ENCODE peak calls at places on chromosomes 2 and 18, in nine cellular contexts. K is stomach, L is A549, B is HCT116, X is prostate gland, R is transverse colon, A is Peyer's patch, N is ovary, D is GM12892. G is an unnamed sample.

GRCh38 chr2:21423854-21424253 is 300.1 kb downstream of the TDRD15 start:
- DNase-seq in K (no peak), L (no peak), B (no peak), X (no peak), R (no peak), A (no peak), N (no peak), D (no peak), G (no peak)

GRCh38 chr2:149858214-149858613 is 270.6 kb upstream of the MMADHC start:
- DNase-seq in K (no peak), L (no peak), B (no peak), X (no peak), R (no peak), A (no peak), N (no peak), D (no peak), G (no peak)

GRCh38 chr2:186595219-186595618 is 5.4 kb downstream of the ITGAV start:
- DNase-seq in K (peak; percentile 38), L (no peak), B (no peak), X (no peak), R (no peak), A (no peak), N (no peak), D (no peak), G (no peak)

GRCh38 chr2:86031151-86031550 is 74.5 kb downstream of the POLR1A start:
- DNase-seq in K (no peak), L (no peak), B (no peak), X (no peak), R (no peak), A (no peak), N (peak; percentile 34), D (no peak), G (no peak)

GRCh38 chr2:19651466-19651865 is 250.3 kb downstream of the TTC32 start:
- DNase-seq in K (no peak), L (no peak), B (no peak), X (no peak), R (no peak), A (no peak), N (no peak), D (no peak), G (no peak)

GRCh38 chr2:42021490-42021889 is 26.3 kb upstream of the PKDCC start:
- DNase-seq in K (no peak), L (no peak), B (no peak), X (no peak), R (no peak), A (no peak), N (peak; percentile 65), D (no peak), G (no peak)

GRCh38 chr2:168948621-168949212 is 47.6 kb downstream of the G6PC2 start:
- DNase-seq in K (no peak), L (peak; percentile 5), B (no peak), X (no peak), R (no peak), A (no peak), N (no peak), D (no peak), G (no peak)

GRCh38 chr2:182302174-182302573 is 124.7 kb downstream of the PDE1A start:
- DNase-seq in K (no peak), L (no peak), B (no peak), X (no peak), R (no peak), A (no peak), N (no peak), D (no peak), G (no peak)

GRCh38 chr2:14530506-14530905 is 102.0 kb upstream of the LRATD1 start:
- DNase-seq in K (no peak), L (no peak), B (no peak), X (no peak), R (no peak), A (no peak), N (no peak), D (no peak), G (no peak)

GRCh38 chr2:180571559-180571958 is 408.8 kb upstream of the UBE2E3 start:
- DNase-seq in K (no peak), L (no peak), B (no peak), X (no peak), R (no peak), A (no peak), N (no peak), D (no peak), G (no peak)

GRCh38 chr2:224909885-224910517 is 132.3 kb downstream of the DOCK10 start:
- DNase-seq in K (peak; percentile 35), L (peak; percentile 41), B (no peak), X (peak; percentile 46), R (no peak), A (no peak), N (peak; percentile 69), D (no peak), G (no peak)

GRCh38 chr2:197946562-197946961 is 142.2 kb downstream of the PLCL1 start:
- DNase-seq in K (no peak), L (no peak), B (no peak), X (no peak), R (no peak), A (no peak), N (no peak), D (no peak), G (no peak)

GRCh38 chr18:525066-525797 is 24.7 kb upstream of the COLEC12 start:
- DNase-seq in K (no peak), L (no peak), B (no peak), X (no peak), R (no peak), A (no peak), N (no peak), D (no peak), G (peak; percentile 55)

GRCh38 chr2:226429476-226429875 is 370.1 kb downstream of the IRS1 start:
- DNase-seq in K (no peak), L (no peak), B (no peak), X (no peak), R (no peak), A (no peak), N (no peak), D (no peak), G (no peak)

GRCh38 chr2:241072553-241073165 is 29.4 kb downstream of the MTERF4 start:
- DNase-seq in K (peak; percentile 24), L (no peak), B (no peak), X (no peak), R (no peak), A (no peak), N (peak; percentile 21), D (no peak), G (no peak)
- TF ChIP-seq POLR2A in K (no peak), L (no peak), B (no peak), X (no peak), R (no peak), A (no peak), N (no peak), D (no peak), G (no peak)

GRCh38 chr18:45467307-45467706 is 148.0 kb upstream of the SLC14A2 start:
- DNase-seq in K (no peak), L (no peak), B (no peak), X (no peak), R (no peak), A (no peak), N (no peak), D (no peak), G (no peak)

GRCh38 chr18:45463433-45463832 is 151.8 kb upstream of the SLC14A2 start:
- DNase-seq in K (no peak), L (no peak), B (no peak), X (no peak), R (no peak), A (no peak), N (no peak), D (no peak), G (no peak)

DNA sequence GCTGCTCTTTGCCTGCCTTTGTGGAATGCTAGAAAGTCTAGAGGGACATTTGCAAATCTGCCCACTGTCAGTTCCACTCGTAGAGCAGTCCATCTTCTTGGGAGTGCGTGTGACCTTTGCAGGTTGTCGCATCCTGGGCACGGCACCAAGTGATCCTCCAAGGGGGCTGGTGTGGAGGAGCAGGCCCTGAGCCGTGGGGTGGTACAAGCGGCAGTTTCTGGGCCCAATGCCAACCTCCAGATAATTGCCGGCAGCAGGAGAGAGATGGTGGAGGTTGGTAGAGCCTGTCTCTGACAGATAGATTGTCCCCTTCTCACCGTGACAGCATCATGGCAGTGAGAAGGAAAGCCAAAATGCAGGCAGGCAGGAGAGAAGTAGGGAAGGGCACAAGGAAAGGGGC is 150.7 kb upstream of the SLC14A2 start:
- DNase-seq in K (no peak), L (no peak), B (no peak), X (no peak), R (no peak), A (no peak), N (no peak), D (no peak), G (no peak)
- TF ChIP-seq POLR2A in K (no peak), L (no peak), B (no peak), X (no peak), R (no peak), A (no peak), N (no peak), D (no peak), G (no peak)

GRCh38 chr2:241307055-241307454 is 8.4 kb downstream of the HDLBP start:
- DNase-seq in K (no peak), L (no peak), B (no peak), X (no peak), R (no peak), A (no peak), N (no peak), D (no peak), G (no peak)

GRCh38 chr2:241310917-241311566 is 4.4 kb downstream of the HDLBP start:
- DNase-seq in K (no peak), L (no peak), B (no peak), X (no peak), R (no peak), A (no peak), N (no peak), D (no peak), G (no peak)

GRCh38 chr2:241309684-241310117 is 5.8 kb downstream of the HDLBP start:
- DNase-seq in K (peak; percentile 38), L (no peak), B (no peak), X (no peak), R (peak; percentile 52), A (peak; percentile 81), N (no peak), D (peak; percentile 33), G (peak; percentile 38)

GRCh38 chr2:241308832-241309500 is 6.5 kb downstream of the HDLBP start:
- DNase-seq in K (no peak), L (no peak), B (no peak), X (no peak), R (no peak), A (no peak), N (no peak), D (no peak), G (no peak)

DNA sequence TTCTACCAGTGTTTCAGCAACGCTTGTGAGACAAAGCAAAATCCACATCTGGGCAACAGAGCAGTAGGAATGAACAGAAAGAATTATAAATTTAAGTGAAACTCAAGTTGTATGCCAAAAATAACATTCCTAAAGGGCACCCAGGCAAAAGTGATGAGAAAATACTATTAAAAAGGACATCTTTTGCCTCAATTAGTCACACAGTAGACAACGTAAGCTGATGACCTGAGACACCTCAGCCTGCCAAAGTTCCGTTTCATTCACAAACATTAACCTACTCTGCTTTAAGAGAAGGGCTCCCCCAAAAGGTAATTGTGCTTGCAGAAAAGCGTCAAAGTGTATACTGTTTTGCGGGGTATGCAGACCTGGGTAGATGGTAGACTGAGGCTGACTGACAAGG is 7.2 kb downstream of the HDLBP start:
- DNase-seq in K (no peak), L (no peak), B (no peak), X (no peak), R (no peak), A (no peak), N (no peak), D (no peak), G (no peak)
- TF ChIP-seq POLR2A in K (no peak), L (no peak), B (no peak), X (no peak), R (no peak), A (no peak), N (no peak), D (no peak), G (no peak)

GRCh38 chr2:218892693-218893348 is 12.2 kb downstream of the WNT10A start:
- DNase-seq in K (peak; percentile 81), L (peak; percentile 63), B (peak; percentile 56), X (peak; percentile 68), R (peak; percentile 86), A (peak; percentile 94), N (peak; percentile 70), D (peak; percentile 78), G (no peak)
- TF ChIP-seq POLR2A in K (no peak), L (no peak), B (no peak), X (no peak), R (no peak), A (no peak), N (no peak), D (peak; percentile 36), G (no peak)